ENCODE peak calls at places on chromosomes 11 and 22, in nine cellular contexts. I, U, C, L, M, Q, R, G and T are unnamed samples.

GRCh38 chr11:32435511-32435946 is at the start of gene WT1:
- DNase-seq in U (no peak), R (no peak), I (no peak), L (no peak), Q (peak; percentile 88), G (no peak), C (no peak), M (no peak), T (peak; percentile 59)

GRCh38 chr11:8686325-8686724 is 3.7 kb downstream of the RPL27A start:
- DNase-seq in G (no peak), M (no peak), Q (no peak), C (no peak), I (no peak), U (no peak), L (no peak), R (no peak), T (no peak)

GRCh38 chr11:62336949-62337681 is at the start of gene ASRGL1:
- DNase-seq in I (peak; percentile 92), M (peak; percentile 43), R (peak; percentile 91), L (peak; percentile 91), G (peak; percentile 15), Q (peak; percentile 83), U (peak; percentile 94), C (peak; percentile 94), T (peak; percentile 78)

GRCh38 chr22:42172385-42173172 is 42.0 kb upstream of the CYP2D6 start:
- DNase-seq in G (peak; percentile 58), U (no peak), R (no peak), M (peak; percentile 74), Q (no peak), I (peak; percentile 46), C (no peak), L (no peak), T (peak; percentile 64)

GRCh38 chr11:71962428-71963038 is 33.7 kb downstream of the RNF121 start:
- DNase-seq in G (peak; percentile 65), C (no peak), Q (no peak), I (no peak), M (no peak), U (no peak), L (no peak), R (no peak), T (no peak)

GRCh38 chr11:117037279-117037951 is 60.8 kb downstream of the SIK3 start:
- DNase-seq in M (no peak), U (no peak), R (no peak), G (no peak), Q (no peak), L (no peak), C (no peak), I (no peak), T (no peak)

GRCh38 chr22:17281026-17281809 is 62.0 kb upstream of the ADA2 start:
- DNase-seq in G (no peak), I (no peak), L (peak; percentile 21), Q (no peak), C (no peak), M (no peak), U (no peak), R (peak; percentile 30), T (no peak)

GRCh38 chr22:35552186-35552842 is 11.7 kb downstream of the RASD2 start:
- DNase-seq in Q (peak; percentile 51), G (no peak), M (peak; percentile 23), L (no peak), U (peak; percentile 92), I (peak; percentile 53), C (no peak), R (no peak), T (peak; percentile 74)

GRCh38 chr22:38966379-38966700 is 8.9 kb downstream of the APOBEC3A start:
- DNase-seq in C (no peak), G (no peak), R (no peak), L (peak; percentile 47), I (no peak), U (no peak), Q (no peak), M (no peak), T (no peak)

GRCh38 chr22:19816372-19817119 is 38.1 kb downstream of the GNB1L start:
- DNase-seq in L (no peak), I (no peak), R (no peak), C (no peak), U (peak; percentile 69), M (no peak), Q (no peak), G (no peak), T (no peak)

GRCh38 chr11:132125855-132126841 is 755.7 kb downstream of the NTM start:
- DNase-seq in I (no peak), R (no peak), U (peak; percentile 71), Q (no peak), M (no peak), L (no peak), G (peak; percentile 26), C (no peak), T (no peak)

GRCh38 chr11:69318093-69318420 is 24.1 kb downstream of the MYEOV start:
- DNase-seq in R (no peak), G (no peak), L (no peak), M (no peak), U (no peak), Q (no peak), C (no peak), I (no peak), T (no peak)

GRCh38 chr11:102727890-102728289 is 3.1 kb upstream of the MMP8 start:
- DNase-seq in U (no peak), R (no peak), Q (no peak), I (no peak), G (peak; percentile 96), C (peak; percentile 15), M (no peak), L (no peak), T (no peak)

GRCh38 chr11:2940930-2941821 is 12.0 kb upstream of the PHLDA2 start:
- DNase-seq in M (no peak), U (peak; percentile 61), L (peak; percentile 87), C (peak; percentile 66), G (no peak), I (peak; percentile 83), R (peak; percentile 67), Q (no peak), T (peak; percentile 44)

GRCh38 chr11:70926543-70926942 is 325.8 kb downstream of the SHANK2 start:
- DNase-seq in U (no peak), R (no peak), I (no peak), C (no peak), Q (no peak), M (no peak), G (no peak), L (no peak), T (no peak)

GRCh38 chr11:124884869-124885479 is 12.7 kb downstream of the ROBO4 start:
- DNase-seq in C (no peak), L (peak; percentile 41), R (peak; percentile 48), G (no peak), I (no peak), M (no peak), Q (no peak), U (peak; percentile 67), T (no peak)

GRCh38 chr11:70483077-70483861 is 84.9 kb downstream of the CTTN start:
- DNase-seq in L (no peak), R (no peak), C (peak; percentile 14), U (peak; percentile 97), G (peak; percentile 60), Q (no peak), M (no peak), I (no peak), T (no peak)

GRCh38 chr11:43955381-43956118 is 13.1 kb downstream of the C11orf96 start:
- DNase-seq in L (no peak), M (no peak), I (no peak), R (no peak), G (peak; percentile 10), Q (no peak), C (no peak), U (no peak), T (no peak)

GRCh38 chr11:1566381-1567051 is 5.6 kb downstream of the DUSP8 start:
- DNase-seq in R (no peak), U (peak; percentile 86), C (no peak), Q (no peak), G (no peak), L (no peak), M (no peak), I (no peak), T (no peak)
- TF ChIP-seq CTCF in R (no peak), U (no peak), C (no peak), Q (no peak), G (peak; percentile 5), L (no peak), M (peak; percentile 31), I (no peak), T (peak; percentile 20)

DNA sequence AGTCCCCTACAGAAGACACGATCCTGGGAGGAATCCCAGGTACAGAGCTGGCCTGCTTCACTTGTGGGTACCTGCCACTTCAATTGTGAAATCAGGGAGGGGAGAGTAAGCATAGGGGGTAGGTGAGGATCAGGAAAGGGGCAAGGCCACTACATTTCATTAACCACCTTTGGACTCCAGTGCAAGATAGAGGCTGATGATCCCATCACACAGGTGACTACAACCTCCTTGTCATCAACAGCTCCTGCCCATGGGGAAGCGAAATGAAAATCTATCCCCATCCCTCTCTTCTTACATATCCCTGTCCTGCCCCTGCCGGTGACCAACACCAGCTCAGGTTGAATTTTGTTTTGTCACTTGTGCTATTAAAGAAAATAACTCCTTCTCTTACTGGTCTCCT is 64.7 kb upstream of the VPREB1 start:
- DNase-seq in L (no peak), R (no peak), I (no peak), G (no peak), Q (no peak), M (no peak), C (no peak), U (no peak), T (no peak)
- H3K4me1 ChIP-seq in L (no peaks in the 10 kb centered on the region), R (no peaks in the 10 kb centered on the region), I (no peaks in the 10 kb centered on the region), G (no peaks in the 10 kb centered on the region), Q (no peaks in the 10 kb centered on the region), M (peaks cover 12% of the 10 kb centered on the region), C (no peaks in the 10 kb centered on the region), U (no peaks in the 10 kb centered on the region), T (no peaks in the 10 kb centered on the region)

GRCh38 chr11:121241300-121242176 is 51.0 kb upstream of the SC5D start:
- DNase-seq in Q (no peak), U (no peak), L (no peak), I (no peak), G (no peak), R (no peak), C (no peak), M (no peak), T (peak; percentile 75)

GRCh38 chr11:121240650-121241299 is 51.8 kb upstream of the SC5D start:
- DNase-seq in M (no peak), R (no peak), L (no peak), Q (no peak), C (no peak), U (no peak), I (no peak), G (no peak), T (peak; percentile 24)

GRCh38 chr11:121236115-121237001 is 56.2 kb upstream of the SC5D start:
- DNase-seq in M (no peak), L (no peak), U (no peak), G (no peak), I (no peak), R (no peak), Q (no peak), C (no peak), T (no peak)

GRCh38 chr11:121235057-121235456 is 57.5 kb upstream of the SC5D start:
- DNase-seq in R (no peak), L (peak; percentile 66), U (no peak), Q (no peak), M (no peak), I (no peak), C (no peak), G (no peak), T (no peak)

GRCh38 chr11:121237686-121238658 is 54.6 kb upstream of the SC5D start:
- DNase-seq in Q (no peak), C (peak; percentile 7), U (no peak), I (no peak), R (no peak), L (no peak), G (peak; percentile 62), M (no peak), T (no peak)
- H3K4me3 ChIP-seq in Q (no peak overlapping the region), C (no peak overlapping the region), U (no peak overlapping the region), I (no peak overlapping the region), R (no peak overlapping the region), L (no peak overlapping the region), G (no peak overlapping the region), M (no peak overlapping the region), T (no peak overlapping the region)

GRCh38 chr22:50267591-50268390 is 2.4 kb downstream of the MAPK11 start:
- DNase-seq in I (peak; percentile 73), L (no peak), U (peak; percentile 100), C (peak; percentile 78), R (peak; percentile 82), Q (peak; percentile 86), G (peak; percentile 38), M (no peak), T (no peak)
- TF ChIP-seq CTCF in I (no peak), L (peak; percentile 20), U (peak; percentile 11), C (peak; percentile 25), R (no peak), Q (no peak), G (peak; percentile 33), M (peak; percentile 50), T (no peak)